ENCODE peak calls at places on chromosomes 12 and 14, in eight cellular contexts. I is BJ; F is COR-L47; C is NCI-H1092; D is lower leg skin; B is head of caudate nucleus; O is iris pigment epithelial cell; X is CD4-positive, CD25-positive, alpha-beta regulatory T cell. A is an unnamed sample.

GRCh38 chr14:59015482-59015881 is 173.0 kb upstream of the DAAM1 start:
- DNase-seq in I (no peak), F (no peak), C (no peak), D (no peak), B (no peak), O (no peak), X (no peak), A (no peak)

GRCh38 chr14:58777541-58777979 is 139.8 kb downstream of the DACT1 start:
- DNase-seq in I (no peak), F (no peak), C (no peak), D (no peak), B (no peak), O (peak), X (no peak), A (no peak)

GRCh38 chr14:20350280-20350679 is 6.8 kb downstream of the PARP2 start:
- DNase-seq in I (no peak), F (no peak), C (no peak), D (no peak), B (no peak), O (peak), X (no peak), A (no peak)

GRCh38 chr12:12983420-12984035 is 16.5 kb downstream of the HEBP1 start:
- DNase-seq in I (no peak), F (no peak), C (no peak), D (no peak), B (peak), O (peak), X (peak), A (no peak)

GRCh38 chr14:24051789-24052655 is at the start of gene CARMIL3:
- DNase-seq in I (no peak), F (peak), C (peak), D (no peak), B (peak), O (peak), X (peak), A (no peak)

GRCh38 chr12:3135522-3136461 is 58.6 kb downstream of the TSPAN9 start:
- DNase-seq in I (no peak), F (peak), C (peak), D (peak), B (peak), O (peak), X (peak), A (no peak)

GRCh38 chr14:89915114-89915878 is 39.2 kb downstream of the EFCAB11 start:
- DNase-seq in I (peak), F (peak), C (peak), D (peak), B (peak), O (peak), X (peak), A (no peak)

GRCh38 chr14:99562848-99563748 is 40.9 kb downstream of the CCDC85C start:
- DNase-seq in I (no peak), F (peak), C (peak), D (no peak), B (peak), O (peak), X (no peak), A (peak)

GRCh38 chr12:127165567-127166392 is 1101.2 kb upstream of the TMEM132C start:
- DNase-seq in I (no peak), F (peak), C (peak), D (peak), B (peak), O (peak), X (peak), A (peak)

GRCh38 chr12:30908389-30909087 is 18.0 kb upstream of the TSPAN11 start:
- DNase-seq in I (peak), F (no peak), C (no peak), D (peak), B (no peak), O (peak), X (no peak), A (no peak)

GRCh38 chr14:76985021-76985420 is 43.5 kb downstream of the IRF2BPL start:
- DNase-seq in I (no peak), F (no peak), C (no peak), D (no peak), B (no peak), O (peak), X (no peak), A (no peak)

GRCh38 chr14:77023001-77023996 is 5.2 kb downstream of the IRF2BPL start:
- DNase-seq in I (no peak), F (peak), C (no peak), D (no peak), B (no peak), O (peak), X (no peak), A (no peak)

GRCh38 chr14:104437703-104438102 is 141.9 kb upstream of the C14orf180 start:
- DNase-seq in I (no peak), F (no peak), C (no peak), D (no peak), B (no peak), O (no peak), X (no peak), A (no peak)

GRCh38 chr14:103549361-103550311 is 12.8 kb downstream of the BAG5 start:
- DNase-seq in I (no peak), F (no peak), C (no peak), D (no peak), B (peak), O (no peak), X (no peak), A (no peak)

A was measured in kidney epithelial cell.